ENCODE peak calls at places on chromosomes 2 and 18, in six cellular contexts. A is IMR-90, V is K562, N is H1, K is SK-N-SH, D is HepG2. T is an unnamed sample.

GRCh38 chr18:419542-420175 is 80.8 kb downstream of the COLEC12 start:
- DNase-seq in D (no peak), V (no peak), N (no peak), A (no peak), K (no peak), T (no peak)

GRCh38 chr2:26740890-26741302 is 23.2 kb upstream of the SLC35F6 start:
- DNase-seq in K (peak), V (peak), D (no peak), N (no peak), A (peak), T (no peak)

GRCh38 chr2:121346407-121346806 is 61.4 kb upstream of the TFCP2L1 start:
- DNase-seq in K (no peak), N (no peak), A (no peak), V (no peak), D (no peak), T (no peak)

GRCh38 chr2:20604957-20605381 is 45.9 kb downstream of the HS1BP3 start:
- DNase-seq in V (no peak), N (no peak), A (peak), D (no peak), K (no peak), T (no peak)

GRCh38 chr2:33342171-33342570 is 134.3 kb upstream of the RASGRP3 start:
- DNase-seq in A (no peak), N (no peak), K (no peak), D (no peak), V (no peak), T (no peak)

GRCh38 chr18:80179857-80180558 is 67.3 kb downstream of the PARD6G start:
- DNase-seq in V (no peak), D (no peak), K (no peak), A (no peak), N (no peak), T (no peak)

GRCh38 chr2:69994166-69994565 is 32.7 kb upstream of the ASPRV1 start:
- DNase-seq in A (no peak), K (no peak), D (no peak), N (no peak), V (peak), T (no peak)

GRCh38 chr2:43133708-43134570 is 92.5 kb downstream of the ZFP36L2 start:
- DNase-seq in A (no peak), N (no peak), K (peak), D (no peak), V (no peak), T (no peak)

GRCh38 chr2:181306785-181307184 is 150.4 kb upstream of the ITGA4 start:
- DNase-seq in D (no peak), N (no peak), A (peak), V (no peak), K (no peak), T (no peak)

GRCh38 chr2:31384771-31385276 is 29.7 kb downstream of the XDH start:
- DNase-seq in V (no peak), K (no peak), A (peak), D (no peak), N (no peak), T (no peak)

GRCh38 chr2:178530625-178531142 is 50.4 kb downstream of the PLEKHA3 start:
- DNase-seq in N (no peak), A (no peak), K (no peak), V (no peak), D (no peak), T (peak)

GRCh38 chr2:239236808-239237205 is 164.0 kb downstream of the HDAC4 start:
- DNase-seq in V (no peak), N (no peak), A (no peak), D (no peak), K (no peak), T (no peak)

GRCh38 chr2:10301946-10302478 is 692 bp upstream of the HPCAL1 start:
- DNase-seq in V (no peak), N (no peak), D (peak), K (no peak), A (no peak), T (no peak)

GRCh38 chr2:42046819-42047487 is 868 bp upstream of the PKDCC start:
- DNase-seq in D (peak), A (no peak), N (no peak), V (no peak), K (peak), T (no peak)

GRCh38 chr2:10190737-10191532 is 68.4 kb downstream of the RRM2 start:
- DNase-seq in K (peak), V (no peak), N (no peak), D (no peak), A (no peak), T (no peak)

GRCh38 chr2:12821656-12822055 is 104.9 kb downstream of the TRIB2 start:
- DNase-seq in D (no peak), K (no peak), V (no peak), N (no peak), A (no peak), T (no peak)

GRCh38 chr2:12827721-12828120 is 111.0 kb downstream of the TRIB2 start:
- DNase-seq in A (no peak), N (no peak), K (no peak), V (no peak), D (no peak), T (no peak)

GRCh38 chr2:12826781-12827180 is 110.0 kb downstream of the TRIB2 start:
- DNase-seq in N (no peak), A (no peak), D (no peak), K (no peak), V (no peak), T (no peak)

GRCh38 chr2:12824771-12825363 is 108.1 kb downstream of the TRIB2 start:
- DNase-seq in A (no peak), V (no peak), K (no peak), D (no peak), N (no peak), T (no peak)

DNA sequence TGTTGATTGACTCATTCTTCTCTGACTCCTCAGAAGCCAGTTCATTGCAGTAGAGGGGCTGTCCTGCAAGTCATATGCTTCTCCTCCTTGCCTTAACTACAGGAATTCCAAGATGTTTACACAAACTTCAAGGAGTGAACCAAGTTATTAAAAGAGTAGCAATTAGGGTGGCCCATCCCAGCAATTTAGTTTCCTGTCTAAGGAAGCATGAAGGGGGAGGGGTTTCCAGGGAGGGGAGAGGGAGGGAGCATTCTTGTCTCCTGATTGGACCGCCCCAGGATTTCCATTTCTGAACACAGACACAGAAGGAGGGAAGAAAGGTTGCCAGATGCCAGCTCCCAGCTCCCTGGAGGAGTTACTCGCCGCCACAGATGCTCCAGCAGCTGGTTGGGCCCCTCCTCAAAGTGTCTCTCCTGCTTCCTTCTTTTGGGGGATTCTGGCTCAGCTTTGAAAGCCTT is 107.6 kb downstream of the TRIB2 start:
- DNase-seq in V (no peak), K (no peak), A (peak), N (no peak), D (no peak), T (no peak)
- TF ChIP-seq RFX5 in V (no peak), K (no peak), A (no peak), N (no peak), D (no peak), T (no peak)

GRCh38 chr2:233832414-233832813 is 21.9 kb downstream of the HJURP start:
- DNase-seq in N (no peak), D (no peak), K (no peak), V (no peak), A (peak), T (no peak)

GRCh38 chr2:233830111-233830760 is 24.1 kb downstream of the HJURP start:
- DNase-seq in D (no peak), A (no peak), V (no peak), N (no peak), K (no peak), T (no peak)

GRCh38 chr2:233831861-233832260 is 22.5 kb downstream of the HJURP start:
- DNase-seq in V (no peak), K (no peak), D (no peak), A (no peak), N (no peak), T (no peak)

GRCh38 chr2:233829193-233830110 is 24.9 kb downstream of the HJURP start:
- DNase-seq in A (no peak), N (no peak), V (no peak), D (no peak), K (no peak), T (no peak)

GRCh38 chr2:233831011-233831721 is 23.2 kb downstream of the HJURP start:
- DNase-seq in V (no peak), N (no peak), K (peak), D (no peak), A (no peak), T (no peak)
- H3K9ac ChIP-seq in V (no peak), N (no peak), K (no peak), D (no peak), A (no peak), T (no peak)

GRCh38 chr2:104733544-104733943 is 120.4 kb upstream of the POU3F3 start:
- DNase-seq in A (no peak), D (peak), N (peak), K (peak), V (peak), T (no peak)
- TF ChIP-seq RFX5 in A (no peak), D (no peak), N (no peak), K (no peak), V (no peak), T (no peak)

GRCh38 chr2:23941644-23942043 is 1.4 kb downstream of the UBXN2A start:
- DNase-seq in D (no peak), A (no peak), V (no peak), K (no peak), N (no peak), T (no peak)
- H3K9ac ChIP-seq in D (peak), A (peak), V (peak), K (peak), N (no peak), T (no peak)

GRCh38 chr18:27298215-27298804 is 113.2 kb upstream of the CHST9 start:
- DNase-seq in V (no peak), N (no peak), A (no peak), D (peak), K (no peak), T (no peak)
- TF ChIP-seq RFX5 in V (no peak), N (no peak), A (no peak), D (no peak), K (no peak), T (no peak)

DNA sequence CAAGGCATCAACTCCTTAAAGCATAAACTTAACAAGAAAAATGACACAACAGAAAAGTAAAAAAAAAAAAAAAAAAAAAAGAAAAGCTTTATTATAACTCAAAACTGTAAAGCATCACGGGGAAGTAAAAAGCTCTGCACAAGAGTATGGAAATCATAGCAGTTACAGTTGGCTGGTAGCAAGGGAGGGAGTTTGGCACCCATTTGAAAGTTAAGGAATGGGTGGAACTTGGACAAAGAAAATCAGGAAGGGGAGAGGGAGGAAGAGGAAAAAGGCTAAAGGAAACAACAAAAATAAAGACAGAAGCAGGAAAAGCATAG is 8.6 kb downstream of the KLF7 start:
- DNase-seq in A (no peak), V (no peak), N (no peak), K (no peak), D (no peak), T (no peak)
- H3K9ac ChIP-seq in A (no peak), V (no peak), N (no peak), K (no peak), D (no peak), T (no peak)

T was measured in GM12878.